ENCODE peak calls at places on chromosomes 12 and 14, in five cellular contexts. E, W, G, O and A are unnamed samples.

GRCh38 chr12:15701721-15702156 is 87.4 kb downstream of the EPS8 start:
- DNase-seq in E (no peak), W (no peak), G (no peak), O (no peak), A (no peak)

GRCh38 chr12:94078138-94078723 is 70.1 kb upstream of the PLXNC1 start:
- DNase-seq in E (peak), W (peak), G (no peak), O (no peak), A (no peak)

GRCh38 chr12:94267907-94268575 is 119.7 kb downstream of the PLXNC1 start:
- DNase-seq in E (no peak), W (no peak), G (no peak), O (no peak), A (no peak)

GRCh38 chr12:22477166-22477893 is 67.0 kb downstream of the C2CD5 start:
- DNase-seq in E (no peak), W (no peak), G (no peak), O (no peak), A (no peak)

GRCh38 chr14:52918486-52918885 is 32.4 kb downstream of the FERMT2 start:
- DNase-seq in E (peak), W (no peak), G (no peak), O (no peak), A (no peak)

GRCh38 chr12:18262514-18262913 is 1.2 kb downstream of the PIK3C2G start:
- DNase-seq in E (no peak), W (no peak), G (no peak), O (no peak), A (no peak)

GRCh38 chr12:57765003-57765697 is 1.7 kb downstream of the CYP27B1 start:
- DNase-seq in E (no peak), W (peak), G (no peak), O (no peak), A (peak)

GRCh38 chr12:2813573-2814185 is 1.2 kb downstream of the ITFG2 start:
- DNase-seq in E (peak), W (peak), G (no peak), O (peak), A (peak)

GRCh38 chr12:27305673-27306504 is 26.7 kb upstream of the BMAL2 start:
- DNase-seq in E (no peak), W (no peak), G (no peak), O (no peak), A (peak)

GRCh38 chr14:30223966-30224365 is 296.3 kb upstream of the PRKD1 start:
- DNase-seq in E (no peak), W (no peak), G (no peak), O (peak), A (no peak)

GRCh38 chr14:45793081-45793480 is 540.1 kb upstream of the MIS18BP1 start:
- DNase-seq in E (no peak), W (peak), G (no peak), O (no peak), A (no peak)

GRCh38 chr12:87597114-87597513 is 432.1 kb downstream of the C12orf50 start:
- DNase-seq in E (no peak), W (no peak), G (no peak), O (no peak), A (no peak)

GRCh38 chr12:75011120-75011519 is 198.5 kb downstream of the KCNC2 start:
- DNase-seq in E (no peak), W (no peak), G (no peak), O (no peak), A (no peak)